ENCODE peak calls at places on chromosomes 6 and 20, in eight cellular contexts. One of them, this sample, is unnamed.

GRCh38 chr6:34319471-34319885 is 70.7 kb upstream of the SMIM29 start:
- DNase-seq in WTC11: no peak
- DNase-seq in NCI-H82: no peak
- DNase-seq in NCI-H1092: no peak
- DNase-seq in KBM-7: no peak
- DNase-seq in AG08395: no peak
- DNase-seq in stimulated activated CD4-positive, alpha-beta T cell treated with anti-CD3 and anti-CD28 coated beads, Interleukin-15, amount 100 ng/mL, for 1 hour: no peak
- DNase-seq in NCI-H1417: no peak
- DNase-seq in this sample: no peak

GRCh38 chr6:43009124-43009523 is 4.6 kb downstream of the MEA1 start:
- DNase-seq in WTC11: peak
- DNase-seq in NCI-H82: peak
- DNase-seq in NCI-H1092: peak
- DNase-seq in KBM-7: peak
- DNase-seq in AG08395: peak
- DNase-seq in stimulated activated CD4-positive, alpha-beta T cell treated with anti-CD3 and anti-CD28 coated beads, Interleukin-15, amount 100 ng/mL, for 1 hour: no peak
- DNase-seq in NCI-H1417: peak
- DNase-seq in this sample: peak

GRCh38 chr20:62054451-62054953 is 11.2 kb downstream of the TAF4 start:
- DNase-seq in WTC11: no peak
- DNase-seq in NCI-H82: no peak
- DNase-seq in NCI-H1092: no peak
- DNase-seq in KBM-7: no peak
- DNase-seq in AG08395: no peak
- DNase-seq in stimulated activated CD4-positive, alpha-beta T cell treated with anti-CD3 and anti-CD28 coated beads, Interleukin-15, amount 100 ng/mL, for 1 hour: no peak
- DNase-seq in NCI-H1417: no peak
- DNase-seq in this sample: no peak

GRCh38 chr6:94272327-94272726 is 853.0 kb upstream of the EPHA7 start:
- DNase-seq in WTC11: no peak
- DNase-seq in NCI-H82: no peak
- DNase-seq in NCI-H1092: no peak
- DNase-seq in KBM-7: no peak
- DNase-seq in AG08395: no peak
- DNase-seq in stimulated activated CD4-positive, alpha-beta T cell treated with anti-CD3 and anti-CD28 coated beads, Interleukin-15, amount 100 ng/mL, for 1 hour: no peak
- DNase-seq in NCI-H1417: peak
- DNase-seq in this sample: no peak

GRCh38 chr6:159601211-159601610 is 91.8 kb downstream of the SOD2 start:
- DNase-seq in WTC11: no peak
- DNase-seq in NCI-H82: no peak
- DNase-seq in NCI-H1092: no peak
- DNase-seq in KBM-7: no peak
- DNase-seq in AG08395: no peak
- DNase-seq in stimulated activated CD4-positive, alpha-beta T cell treated with anti-CD3 and anti-CD28 coated beads, Interleukin-15, amount 100 ng/mL, for 1 hour: no peak
- DNase-seq in NCI-H1417: no peak
- DNase-seq in this sample: no peak

GRCh38 chr6:136685540-136686108 is 106.7 kb downstream of the MAP3K5 start:
- DNase-seq in WTC11: no peak
- DNase-seq in NCI-H82: no peak
- DNase-seq in NCI-H1092: no peak
- DNase-seq in KBM-7: no peak
- DNase-seq in AG08395: no peak
- DNase-seq in stimulated activated CD4-positive, alpha-beta T cell treated with anti-CD3 and anti-CD28 coated beads, Interleukin-15, amount 100 ng/mL, for 1 hour: no peak
- DNase-seq in NCI-H1417: no peak
- DNase-seq in this sample: no peak

GRCh38 chr6:51021171-51021570 is 202.5 kb downstream of the TFAP2B start:
- DNase-seq in WTC11: no peak
- DNase-seq in NCI-H82: no peak
- DNase-seq in NCI-H1092: no peak
- DNase-seq in KBM-7: no peak
- DNase-seq in AG08395: no peak
- DNase-seq in stimulated activated CD4-positive, alpha-beta T cell treated with anti-CD3 and anti-CD28 coated beads, Interleukin-15, amount 100 ng/mL, for 1 hour: no peak
- DNase-seq in NCI-H1417: no peak
- DNase-seq in this sample: no peak

GRCh38 chr6:75422024-75422639 is 71.5 kb downstream of the FILIP1 start:
- DNase-seq in WTC11: no peak
- DNase-seq in NCI-H82: no peak
- DNase-seq in NCI-H1092: no peak
- DNase-seq in KBM-7: no peak
- DNase-seq in AG08395: peak
- DNase-seq in stimulated activated CD4-positive, alpha-beta T cell treated with anti-CD3 and anti-CD28 coated beads, Interleukin-15, amount 100 ng/mL, for 1 hour: no peak
- DNase-seq in NCI-H1417: peak
- DNase-seq in this sample: no peak

GRCh38 chr20:31740208-31740607 is 1.1 kb downstream of the TPX2 start:
- DNase-seq in WTC11: no peak
- DNase-seq in NCI-H82: peak
- DNase-seq in NCI-H1092: no peak
- DNase-seq in KBM-7: peak
- DNase-seq in AG08395: peak
- DNase-seq in stimulated activated CD4-positive, alpha-beta T cell treated with anti-CD3 and anti-CD28 coated beads, Interleukin-15, amount 100 ng/mL, for 1 hour: no peak
- DNase-seq in NCI-H1417: no peak
- DNase-seq in this sample: no peak

GRCh38 chr20:11323821-11324220 is 593.9 kb upstream of the BTBD3 start:
- DNase-seq in WTC11: no peak
- DNase-seq in NCI-H82: no peak
- DNase-seq in NCI-H1092: no peak
- DNase-seq in KBM-7: no peak
- DNase-seq in AG08395: no peak
- DNase-seq in stimulated activated CD4-positive, alpha-beta T cell treated with anti-CD3 and anti-CD28 coated beads, Interleukin-15, amount 100 ng/mL, for 1 hour: no peak
- DNase-seq in NCI-H1417: no peak
- DNase-seq in this sample: no peak

GRCh38 chr6:81820979-81821378 is 68.5 kb upstream of the TENT5A start:
- DNase-seq in WTC11: no peak
- DNase-seq in NCI-H82: no peak
- DNase-seq in NCI-H1092: no peak
- DNase-seq in KBM-7: no peak
- DNase-seq in AG08395: no peak
- DNase-seq in stimulated activated CD4-positive, alpha-beta T cell treated with anti-CD3 and anti-CD28 coated beads, Interleukin-15, amount 100 ng/mL, for 1 hour: no peak
- DNase-seq in NCI-H1417: no peak
- DNase-seq in this sample: no peak

GRCh38 chr6:121826156-121826810 is 390.8 kb downstream of the GJA1 start:
- DNase-seq in WTC11: no peak
- DNase-seq in NCI-H82: no peak
- DNase-seq in NCI-H1092: no peak
- DNase-seq in KBM-7: no peak
- DNase-seq in AG08395: peak
- DNase-seq in stimulated activated CD4-positive, alpha-beta T cell treated with anti-CD3 and anti-CD28 coated beads, Interleukin-15, amount 100 ng/mL, for 1 hour: no peak
- DNase-seq in NCI-H1417: no peak
- DNase-seq in this sample: no peak

GRCh38 chr20:55415567-55416142 is 589.7 kb downstream of the CBLN4 start:
- DNase-seq in WTC11: no peak
- DNase-seq in NCI-H82: peak
- DNase-seq in NCI-H1092: no peak
- DNase-seq in KBM-7: peak
- DNase-seq in AG08395: no peak
- DNase-seq in stimulated activated CD4-positive, alpha-beta T cell treated with anti-CD3 and anti-CD28 coated beads, Interleukin-15, amount 100 ng/mL, for 1 hour: no peak
- DNase-seq in NCI-H1417: no peak
- DNase-seq in this sample: no peak

GRCh38 chr20:6533321-6533720 is 234.2 kb upstream of the BMP2 start:
- DNase-seq in WTC11: no peak
- DNase-seq in NCI-H82: peak
- DNase-seq in NCI-H1092: no peak
- DNase-seq in KBM-7: no peak
- DNase-seq in AG08395: peak
- DNase-seq in stimulated activated CD4-positive, alpha-beta T cell treated with anti-CD3 and anti-CD28 coated beads, Interleukin-15, amount 100 ng/mL, for 1 hour: no peak
- DNase-seq in NCI-H1417: peak
- DNase-seq in this sample: no peak

GRCh38 chr6:99611148-99611547 is 4.5 kb downstream of the PRDM13 start:
- DNase-seq in WTC11: no peak
- DNase-seq in NCI-H82: no peak
- DNase-seq in NCI-H1092: no peak
- DNase-seq in KBM-7: peak
- DNase-seq in AG08395: no peak
- DNase-seq in stimulated activated CD4-positive, alpha-beta T cell treated with anti-CD3 and anti-CD28 coated beads, Interleukin-15, amount 100 ng/mL, for 1 hour: no peak
- DNase-seq in NCI-H1417: no peak
- DNase-seq in this sample: no peak

GRCh38 chr6:47810885-47811284 is 29.1 kb downstream of the OPN5 start:
- DNase-seq in WTC11: peak
- DNase-seq in NCI-H82: peak
- DNase-seq in NCI-H1092: no peak
- DNase-seq in KBM-7: no peak
- DNase-seq in AG08395: no peak
- DNase-seq in stimulated activated CD4-positive, alpha-beta T cell treated with anti-CD3 and anti-CD28 coated beads, Interleukin-15, amount 100 ng/mL, for 1 hour: no peak
- DNase-seq in NCI-H1417: no peak
- DNase-seq in this sample: no peak

GRCh38 chr20:50303573-50304500 is 113.2 kb downstream of the CEBPB start:
- DNase-seq in WTC11: no peak
- DNase-seq in NCI-H82: peak
- DNase-seq in NCI-H1092: peak
- DNase-seq in KBM-7: no peak
- DNase-seq in AG08395: peak
- DNase-seq in stimulated activated CD4-positive, alpha-beta T cell treated with anti-CD3 and anti-CD28 coated beads, Interleukin-15, amount 100 ng/mL, for 1 hour: no peak
- DNase-seq in NCI-H1417: peak
- DNase-seq in this sample: no peak

GRCh38 chr6:157764346-157765068 is 58.5 kb upstream of the SNX9 start:
- DNase-seq in WTC11: no peak
- DNase-seq in NCI-H82: no peak
- DNase-seq in NCI-H1092: no peak
- DNase-seq in KBM-7: peak
- DNase-seq in AG08395: peak
- DNase-seq in stimulated activated CD4-positive, alpha-beta T cell treated with anti-CD3 and anti-CD28 coated beads, Interleukin-15, amount 100 ng/mL, for 1 hour: peak
- DNase-seq in NCI-H1417: no peak
- DNase-seq in this sample: no peak

This sample was measured in WERI-Rb-1.